ENCODE peak calls at places on chromosomes 16 and 17, in ten cellular contexts. S is NCI-H1105 treated with DMSO at 0.1 percent for 48 hours; V is NCI-H1417; C is stimulated activated CD4-positive, alpha-beta T cell treated with anti-CD3 and anti-CD28 coated beads, TNF-alpha, amount 100 ng/mL, for 24 hours; P is stimulated activated CD8-positive, alpha-beta memory T cell treated with anti-CD3 and anti-CD28 coated beads, Interleukin-4, amount 100 ng/mL, for 24 hours; Y is RPMI7951; E is Right ventricle myocardium superior; I is activated CD8-positive, alpha-beta T cell treated with anti-CD3 and anti-CD28 coated beads, Interleukin-2, amount 10 ng/mL, durations not matched to agents 7 days and 5 days; G is cardiac fibroblast; K is spleen. D is an unnamed sample.
A peak's percentile ranks its signal among the peaks of the same experiment; 100 is the strongest.

GRCh38 chr17:44326867-44327444 is 2.3 kb upstream of the SLC25A39 start:
- DNase-seq in S (peak; percentile 91), V (peak; percentile 97), C (peak; percentile 82), P (peak; percentile 89), Y (peak; percentile 96), E (peak; percentile 97), I (peak; percentile 97), G (peak; percentile 98), K (peak; percentile 99), D (peak; percentile 89)

GRCh38 chr16:4957420-4957719 is 760 bp upstream of the SEC14L5 start:
- DNase-seq in S (no peak), V (no peak), C (no peak), P (no peak), Y (no peak), E (no peak), I (no peak), G (no peak), K (no peak), D (no peak)

GRCh38 chr17:28282596-28282995 is 36.4 kb upstream of the TMEM97 start:
- DNase-seq in S (peak; percentile 76), V (peak; percentile 79), C (no peak), P (no peak), Y (peak; percentile 67), E (no peak), I (no peak), G (peak; percentile 72), K (no peak), D (no peak)

GRCh38 chr17:14320734-14321475 is 20.0 kb downstream of the HS3ST3B1 start:
- DNase-seq in S (peak; percentile 94), V (peak; percentile 69), C (no peak), P (no peak), Y (no peak), E (no peak), I (no peak), G (no peak), K (no peak), D (no peak)

GRCh38 chr16:69169051-69169450 is 17.9 kb upstream of the SNTB2 start:
- DNase-seq in S (no peak), V (no peak), C (no peak), P (no peak), Y (no peak), E (no peak), I (no peak), G (no peak), K (no peak), D (no peak)

GRCh38 chr17:42194133-42194899 is at the start of gene GHDC:
- DNase-seq in S (peak; percentile 53), V (peak; percentile 86), C (peak; percentile 71), P (peak; percentile 70), Y (peak; percentile 77), E (peak; percentile 89), I (peak; percentile 90), G (peak; percentile 77), K (peak; percentile 95), D (peak; percentile 80)

GRCh38 chr17:33202011-33202410 is 91.1 kb downstream of the ASIC2 start:
- DNase-seq in S (no peak), V (no peak), C (no peak), P (no peak), Y (no peak), E (no peak), I (no peak), G (no peak), K (no peak), D (no peak)

GRCh38 chr16:47965439-47965838 is 190.4 kb downstream of the ABCC12 start:
- DNase-seq in S (peak; percentile 100), V (peak; percentile 85), C (no peak), P (no peak), Y (peak; percentile 66), E (no peak), I (no peak), G (no peak), K (no peak), D (no peak)

GRCh38 chr17:7894866-7895265 is 6.3 kb downstream of the CHD3 start:
- DNase-seq in S (no peak), V (no peak), C (no peak), P (no peak), Y (no peak), E (no peak), I (no peak), G (no peak), K (no peak), D (no peak)

GRCh38 chr17:78879679-78880186 is 23.3 kb downstream of the CEP295NL start:
- DNase-seq in S (no peak), V (no peak), C (no peak), P (no peak), Y (peak; percentile 83), E (peak; percentile 84), I (peak; percentile 39), G (peak; percentile 93), K (peak; percentile 87), D (peak; percentile 45)

GRCh38 chr17:11245187-11245586 is 4.2 kb downstream of the SHISA6 start:
- DNase-seq in S (no peak), V (no peak), C (no peak), P (no peak), Y (no peak), E (no peak), I (no peak), G (no peak), K (no peak), D (no peak)

GRCh38 chr17:75241502-75241901 is 19.9 kb downstream of the GGA3 start:
- DNase-seq in S (no peak), V (no peak), C (no peak), P (no peak), Y (peak; percentile 17), E (no peak), I (no peak), G (no peak), K (no peak), D (no peak)